ENCODE peak calls at places on chromosomes 11 and 22, in nine cellular contexts. D is stomach, C is choroid plexus epithelial cell, K is bronchial epithelial cell, Q is K562, A is mucosa of descending colon, S is retinal pigment epithelial cell, J is dorsolateral prefrontal cortex, G is tibial artery. L is an unnamed sample.

GRCh38 chr11:117217141-117217609 is 14.7 kb downstream of the PCSK7 start:
- DNase-seq in D (no peak), C (peak; percentile 51), K (no peak), Q (no peak), A (no peak), S (no peak), J (no peak), G (peak; percentile 18), L (no peak)

GRCh38 chr11:73218106-73218829 is at the start of gene P2RY2:
- DNase-seq in D (peak; percentile 85), C (peak; percentile 15), K (peak; percentile 40), Q (no peak), A (peak; percentile 88), S (no peak), J (no peak), G (peak; percentile 50), L (no peak)

GRCh38 chr22:50606126-50606525 is 5.5 kb downstream of the MAPK8IP2 start:
- DNase-seq in D (no peak), C (no peak), K (no peak), Q (no peak), A (no peak), S (no peak), J (no peak), G (no peak), L (no peak)

GRCh38 chr11:86888164-86888977 is 66.8 kb downstream of the FZD4 start:
- DNase-seq in D (no peak), C (peak; percentile 86), K (no peak), Q (no peak), A (no peak), S (peak; percentile 17), J (no peak), G (no peak), L (no peak)

GRCh38 chr11:76824980-76825725 is 35.6 kb upstream of the ACER3 start:
- DNase-seq in D (no peak), C (no peak), K (peak; percentile 95), Q (peak; percentile 41), A (no peak), S (no peak), J (no peak), G (no peak), L (no peak)

GRCh38 chr22:33785283-33785991 is 134.8 kb downstream of the LARGE1 start:
- DNase-seq in D (no peak), C (peak; percentile 69), K (peak; percentile 93), Q (no peak), A (no peak), S (no peak), J (no peak), G (no peak), L (peak; percentile 41)

GRCh38 chr22:41862530-41863266 is 29.8 kb downstream of the SREBF2 start:
- DNase-seq in D (no peak), C (no peak), K (no peak), Q (no peak), A (no peak), S (no peak), J (no peak), G (no peak), L (no peak)

GRCh38 chr22:20648306-20648903 is 125.5 kb upstream of the SERPIND1 start:
- DNase-seq in D (no peak), C (no peak), K (no peak), Q (no peak), A (no peak), S (no peak), J (no peak), G (no peak), L (no peak)

GRCh38 chr22:41508770-41509170 is 35.5 kb downstream of the POLR3H start:
- DNase-seq in D (no peak), C (no peak), K (no peak), Q (no peak), A (no peak), S (no peak), J (peak; percentile 75), G (no peak), L (no peak)

GRCh38 chr11:33040127-33040861 is 922 bp downstream of the TCP11L1 start:
- DNase-seq in D (no peak), C (peak; percentile 35), K (peak; percentile 49), Q (peak; percentile 21), A (no peak), S (no peak), J (peak; percentile 35), G (no peak), L (no peak)

GRCh38 chr11:95734009-95734572 is 55.5 kb downstream of the FAM76B start:
- DNase-seq in D (no peak), C (no peak), K (no peak), Q (peak; percentile 97), A (no peak), S (no peak), J (no peak), G (no peak), L (no peak)

GRCh38 chr11:12123799-12124198 is 13.4 kb downstream of the MICAL2 start:
- DNase-seq in D (no peak), C (peak; percentile 71), K (no peak), Q (no peak), A (no peak), S (no peak), J (no peak), G (no peak), L (no peak)

GRCh38 chr11:43578346-43579170 is 102.0 kb upstream of the HSD17B12 start:
- DNase-seq in D (no peak), C (no peak), K (peak; percentile 61), Q (no peak), A (no peak), S (no peak), J (no peak), G (no peak), L (no peak)

GRCh38 chr11:128553662-128554392 is 33.5 kb downstream of the ETS1 start:
- DNase-seq in D (no peak), C (peak; percentile 50), K (no peak), Q (no peak), A (no peak), S (peak; percentile 67), J (peak; percentile 41), G (no peak), L (no peak)

GRCh38 chr11:111977141-111978027 is 40.2 kb downstream of the DIXDC1 start:
- DNase-seq in D (peak; percentile 68), C (peak; percentile 34), K (no peak), Q (no peak), A (peak; percentile 75), S (no peak), J (peak; percentile 66), G (peak; percentile 72), L (no peak)

GRCh38 chr11:125448136-125448535 is 47.9 kb downstream of the FEZ1 start:
- DNase-seq in D (no peak), C (no peak), K (peak; percentile 42), Q (no peak), A (no peak), S (no peak), J (no peak), G (no peak), L (no peak)

GRCh38 chr11:19730373-19730772 is 17.7 kb downstream of the NAV2 start:
- DNase-seq in D (no peak), C (no peak), K (no peak), Q (no peak), A (no peak), S (no peak), J (peak; percentile 67), G (peak; percentile 48), L (no peak)

GRCh38 chr11:70952171-70952570 is 300.2 kb downstream of the SHANK2 start:
- DNase-seq in D (no peak), C (no peak), K (peak; percentile 55), Q (no peak), A (no peak), S (no peak), J (peak; percentile 42), G (no peak), L (no peak)

DNA sequence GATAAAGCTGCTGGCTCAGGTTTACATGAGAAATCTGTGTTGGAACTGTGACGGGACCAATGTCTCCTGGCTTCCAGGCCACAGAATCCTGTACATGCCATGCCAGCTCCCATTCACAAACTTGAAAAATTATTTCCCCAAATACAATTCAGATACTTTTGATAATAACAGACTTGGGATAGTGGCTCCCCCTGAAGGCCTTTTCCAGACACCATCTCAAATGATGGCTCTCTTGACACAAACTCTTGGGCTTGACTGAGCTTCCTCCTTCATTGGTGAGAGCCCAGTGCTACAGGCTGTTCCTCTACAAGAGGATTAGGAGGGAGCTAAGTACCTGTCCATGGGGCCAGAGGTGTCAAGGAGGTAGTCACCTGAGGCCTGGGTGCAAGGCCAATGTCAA is 104.7 kb upstream of the PAX6 start:
- DNase-seq in D (no peak), C (no peak), K (no peak), Q (no peak), A (no peak), S (no peak), J (no peak), G (no peak), L (no peak)
- TF ChIP-seq CTCF in D (no peak), C (no peak), K (no peak), Q (no peak), A (no peak), S (peak; percentile 2), J (no peak), G (no peak), L (no peak)

GRCh38 chr11:27699242-27699925 is 871 bp downstream of the BDNF start:
- DNase-seq in D (no peak), C (peak; percentile 56), K (peak; percentile 23), Q (no peak), A (no peak), S (no peak), J (no peak), G (no peak), L (no peak)
- H3K4me3 ChIP-seq in D (peak overlapping the region; percentile 55), C (peak overlapping the region; percentile 74), K (peak overlapping the region; percentile 51), Q (no peak overlapping the region), A (no peak overlapping the region), S (peak overlapping the region; percentile 97), J (peak overlapping the region; percentile 31), G (peak overlapping the region; percentile 73), L (peak overlapping the region; percentile 60)

DNA sequence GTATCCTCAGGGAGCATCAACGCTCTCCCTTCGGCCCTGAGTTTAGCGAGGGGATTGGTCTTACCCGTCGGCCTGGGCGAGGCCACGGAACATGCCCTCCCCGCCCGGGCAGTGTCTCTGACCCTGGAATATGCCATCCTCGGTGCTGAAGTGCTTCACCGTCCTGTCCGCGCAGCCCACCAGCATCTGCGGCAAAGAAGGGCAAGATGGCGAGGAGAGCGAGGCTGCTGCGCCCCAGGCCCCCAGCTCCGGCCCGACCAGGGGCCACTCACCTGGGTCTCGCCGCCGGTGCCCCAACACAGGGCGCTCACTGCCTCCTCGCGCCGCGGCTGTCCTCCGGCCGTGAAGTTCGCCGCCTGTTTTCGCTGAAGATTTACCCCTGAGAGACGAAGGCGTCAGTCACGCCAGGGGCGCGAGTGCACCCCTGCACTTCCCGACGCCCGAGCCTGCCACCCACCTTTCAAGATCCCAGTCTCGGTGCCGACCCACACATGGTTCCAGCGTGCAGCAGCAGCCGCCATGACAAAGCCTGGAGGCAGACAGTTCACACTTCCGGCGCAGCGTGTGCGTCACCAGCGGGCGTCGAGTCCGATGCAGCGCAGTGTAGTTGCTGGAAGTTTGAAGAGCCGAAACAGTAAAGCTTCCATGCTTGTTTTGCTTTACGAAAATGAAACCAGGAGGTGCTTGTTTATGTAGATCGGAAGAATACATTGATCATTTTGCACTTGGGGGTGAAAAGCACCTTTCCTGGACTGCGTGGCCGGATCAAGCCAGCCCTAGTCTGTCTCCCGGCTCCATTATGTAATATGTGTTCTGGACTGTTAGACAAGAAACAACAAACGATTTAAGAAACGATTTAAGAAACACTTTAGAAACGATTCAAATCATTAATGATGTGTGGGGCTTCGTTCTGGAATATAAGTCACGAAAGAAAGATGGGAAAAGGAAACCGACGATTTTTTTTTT is at the start of gene WDR74:
- DNase-seq in D (peak; percentile 93), C (peak; percentile 95), K (peak; percentile 84), Q (peak; percentile 96), A (peak; percentile 96), S (peak; percentile 75), J (peak; percentile 97), G (peak; percentile 91), L (peak; percentile 56)
- TF ChIP-seq CTCF in D (no peak), C (no peak), K (no peak), Q (no peak), A (no peak), S (no peak), J (no peak), G (no peak), L (no peak)

GRCh38 chr22:37243402-37244113 is 511 bp downstream of the RAC2 start:
- DNase-seq in D (no peak), C (no peak), K (no peak), Q (peak; percentile 34), A (no peak), S (no peak), J (no peak), G (no peak), L (no peak)
- H3K4me3 ChIP-seq in D (peak overlapping the region; percentile 43), C (peak overlapping the region; percentile 66), K (peak overlapping the region; percentile 44), Q (peak overlapping the region; percentile 76), A (peak overlapping the region; percentile 2), S (peak overlapping the region; percentile 36), J (no peak overlapping the region), G (peak overlapping the region; percentile 27), L (peak overlapping the region; percentile 65)